ENCODE peak calls at places on chromosomes 2 and 18, in four cellular contexts. One of them, this sample, is unnamed.

GRCh38 chr2:31382452-31383120 is 32.0 kb downstream of the XDH start:
- DNase-seq in colonic mucosa: no peak
- DNase-seq in fibroblast of lung: peak; percentile 64
- DNase-seq in heart left ventricle: no peak
- DNase-seq in this sample: no peak

GRCh38 chr2:181426687-181427086 is 30.5 kb upstream of the ITGA4 start:
- DNase-seq in colonic mucosa: no peak
- DNase-seq in fibroblast of lung: no peak
- DNase-seq in heart left ventricle: no peak
- DNase-seq in this sample: no peak

GRCh38 chr2:233422050-233422639 is 67.9 kb downstream of the DGKD start:
- DNase-seq in colonic mucosa: peak; percentile 89
- DNase-seq in fibroblast of lung: no peak
- DNase-seq in heart left ventricle: no peak
- DNase-seq in this sample: peak; percentile 94

GRCh38 chr2:208146006-208146405 is at the start of gene CRYGB:
- DNase-seq in colonic mucosa: no peak
- DNase-seq in fibroblast of lung: no peak
- DNase-seq in heart left ventricle: no peak
- DNase-seq in this sample: no peak

GRCh38 chr18:808086-808485 is 4.0 kb downstream of the YES1 start:
- DNase-seq in colonic mucosa: no peak
- DNase-seq in fibroblast of lung: peak; percentile 47
- DNase-seq in heart left ventricle: no peak
- DNase-seq in this sample: no peak

GRCh38 chr2:179837408-179837807 is 24.0 kb downstream of the ZNF385B start:
- DNase-seq in colonic mucosa: no peak
- DNase-seq in fibroblast of lung: peak; percentile 85
- DNase-seq in heart left ventricle: no peak
- DNase-seq in this sample: no peak

GRCh38 chr18:8994603-8995002 is 107.9 kb upstream of the NDUFV2 start:
- DNase-seq in colonic mucosa: no peak
- DNase-seq in fibroblast of lung: peak; percentile 51
- DNase-seq in heart left ventricle: no peak
- DNase-seq in this sample: no peak

GRCh38 chr2:105427485-105427884 is 28.6 kb upstream of the FHL2 start:
- DNase-seq in colonic mucosa: no peak
- DNase-seq in fibroblast of lung: no peak
- DNase-seq in heart left ventricle: no peak
- DNase-seq in this sample: no peak

GRCh38 chr2:201130524-201131186 is 14.7 kb downstream of the CFLAR start:
- DNase-seq in colonic mucosa: no peak
- DNase-seq in fibroblast of lung: peak; percentile 94
- DNase-seq in heart left ventricle: peak; percentile 56
- DNase-seq in this sample: peak; percentile 55

GRCh38 chr18:55787674-55788073 is 199.7 kb upstream of the TCF4 start:
- DNase-seq in colonic mucosa: no peak
- DNase-seq in fibroblast of lung: no peak
- DNase-seq in heart left ventricle: no peak
- DNase-seq in this sample: no peak

GRCh38 chr2:110166246-110166645 is 38.6 kb downstream of the NPHP1 start:
- DNase-seq in colonic mucosa: no peak
- DNase-seq in fibroblast of lung: peak; percentile 28
- DNase-seq in heart left ventricle: no peak
- DNase-seq in this sample: no peak

GRCh38 chr2:236675051-236675450 is 105.4 kb downstream of the ACKR3 start:
- DNase-seq in colonic mucosa: no peak
- DNase-seq in fibroblast of lung: peak; percentile 87
- DNase-seq in heart left ventricle: no peak
- DNase-seq in this sample: no peak

GRCh38 chr2:66370824-66371223 is 64.1 kb upstream of the MEIS1 start:
- DNase-seq in colonic mucosa: no peak
- DNase-seq in fibroblast of lung: peak; percentile 4
- DNase-seq in heart left ventricle: no peak
- DNase-seq in this sample: no peak

DNA sequence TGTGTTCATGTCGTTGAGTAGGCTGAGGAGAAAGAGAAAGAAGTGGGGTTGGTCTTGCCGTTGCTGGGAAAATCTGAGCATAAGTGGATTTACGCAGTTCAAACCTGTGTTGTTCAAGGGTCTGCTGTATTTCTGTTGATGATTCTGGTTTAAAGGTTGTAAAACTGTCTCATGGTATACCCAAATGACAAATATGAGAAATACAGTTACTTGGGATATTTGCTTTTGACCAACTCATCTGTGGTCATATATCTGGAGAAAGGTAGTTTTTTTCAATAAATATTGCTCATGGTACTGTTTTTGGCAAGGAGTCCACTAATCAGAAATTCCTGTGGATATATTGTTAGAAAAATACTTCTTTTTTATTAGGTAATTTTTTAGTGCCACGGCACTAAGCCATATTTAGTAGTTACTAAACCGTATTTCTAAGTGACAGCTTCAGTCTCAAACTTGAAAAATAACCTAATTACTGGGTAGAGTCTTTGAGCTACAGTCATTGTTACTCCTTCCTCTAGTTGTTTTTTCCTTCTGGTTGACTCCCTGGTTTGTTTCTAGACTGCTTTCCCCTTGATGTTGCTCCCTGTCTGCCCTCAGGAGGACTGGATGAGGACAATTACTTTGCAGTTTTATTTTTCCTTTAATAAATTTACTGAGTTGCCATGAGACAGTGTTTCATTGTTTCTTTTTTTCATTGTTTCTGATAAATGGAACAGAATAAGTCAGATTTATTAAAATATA is 31.5 kb downstream of the MOB4 start:
- DNase-seq in colonic mucosa: no peak
- DNase-seq in fibroblast of lung: no peak
- DNase-seq in heart left ventricle: no peak
- DNase-seq in this sample: no peak
- H3K36me3 ChIP-seq in colonic mucosa: peaks cover 15% of the 10 kb centered on the region
- H3K36me3 ChIP-seq in fibroblast of lung: peaks cover 4% of the 10 kb centered on the region
- H3K36me3 ChIP-seq in heart left ventricle: peaks cover 53% of the 10 kb centered on the region
- H3K36me3 ChIP-seq in this sample: peaks cover 73% of the 10 kb centered on the region

DNA sequence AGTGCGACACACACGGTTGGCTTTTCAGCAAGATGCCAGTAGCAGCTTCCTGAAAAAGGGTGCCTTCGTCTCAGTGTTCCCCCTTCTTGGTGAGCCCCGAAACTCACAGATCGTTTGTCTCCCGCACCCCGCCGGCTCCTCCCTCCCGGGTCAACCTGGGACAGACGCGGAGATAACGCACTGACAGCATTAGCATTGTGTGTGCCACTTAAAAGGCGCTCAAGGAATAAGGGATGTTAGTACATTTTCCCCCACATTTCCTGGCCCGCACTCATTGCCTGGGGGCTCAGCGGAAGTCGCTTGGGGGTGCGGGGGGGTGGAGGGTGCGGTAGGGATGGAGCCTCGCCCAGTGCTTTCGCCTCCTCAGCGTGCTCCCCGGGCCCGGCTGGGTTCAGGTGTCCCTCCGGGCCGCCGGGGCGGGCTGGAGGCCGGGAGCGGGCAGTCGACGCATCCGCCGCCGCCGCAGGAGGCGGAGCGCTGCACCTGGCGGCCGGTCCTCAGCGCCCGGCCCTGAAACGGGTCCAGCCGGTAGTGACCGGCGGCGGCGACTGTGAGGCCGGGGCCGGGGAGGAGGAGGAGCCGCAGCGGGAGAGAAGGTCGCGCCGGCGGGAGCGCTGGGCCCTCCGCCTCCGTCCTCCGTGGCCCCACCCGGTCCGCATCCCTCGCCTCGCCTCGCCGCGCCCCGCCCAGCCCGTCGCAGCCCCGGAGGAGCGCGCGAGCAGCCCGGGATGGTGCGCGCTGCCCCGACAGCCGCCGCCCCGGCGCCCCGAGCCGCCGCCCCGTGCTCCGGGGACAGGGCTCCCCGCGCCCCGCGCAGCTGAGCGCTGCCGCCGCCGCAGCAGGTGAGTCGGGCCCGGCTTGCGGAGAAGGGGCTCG is at the start of gene MFSD6:
- DNase-seq in colonic mucosa: peak; percentile 76
- DNase-seq in fibroblast of lung: no peak
- DNase-seq in heart left ventricle: peak; percentile 63
- DNase-seq in this sample: peak; percentile 55
- H3K27me3 ChIP-seq in colonic mucosa: no peaks in the 10 kb centered on the region
- H3K27me3 ChIP-seq in fibroblast of lung: peaks cover 3% of the 10 kb centered on the region
- H3K27me3 ChIP-seq in heart left ventricle: no peaks in the 10 kb centered on the region
- H3K27me3 ChIP-seq in this sample: no peaks in the 10 kb centered on the region

DNA sequence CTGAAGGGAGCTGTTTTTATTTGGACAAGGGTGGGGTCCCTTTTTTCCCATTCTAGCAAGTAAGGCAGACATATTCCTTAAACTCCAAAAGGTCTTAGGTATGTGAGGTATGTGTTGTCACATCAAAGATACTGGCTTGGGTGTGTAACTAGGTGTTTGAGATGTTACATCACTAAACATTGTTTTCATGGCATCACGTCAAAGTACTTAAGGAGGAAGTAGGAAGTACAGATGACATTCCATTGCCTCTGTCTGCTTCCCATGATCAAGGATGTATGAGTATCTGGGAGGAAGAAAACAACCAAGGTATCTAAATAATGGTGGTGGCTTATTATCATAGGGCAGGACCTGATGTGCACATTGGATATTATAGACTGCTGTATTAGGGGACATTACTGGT is 39.3 kb downstream of the CD302 start:
- DNase-seq in colonic mucosa: no peak
- DNase-seq in fibroblast of lung: peak; percentile 61
- DNase-seq in heart left ventricle: no peak
- DNase-seq in this sample: no peak
- H3K36me3 ChIP-seq in colonic mucosa: peaks cover 6% of the 10 kb centered on the region
- H3K36me3 ChIP-seq in fibroblast of lung: peaks cover 2% of the 10 kb centered on the region
- H3K36me3 ChIP-seq in heart left ventricle: peaks cover 18% of the 10 kb centered on the region
- H3K36me3 ChIP-seq in this sample: peaks cover 85% of the 10 kb centered on the region

GRCh38 chr2:222017232-222017631 is 281.6 kb downstream of the PAX3 start:
- DNase-seq in colonic mucosa: no peak
- DNase-seq in fibroblast of lung: no peak
- DNase-seq in heart left ventricle: no peak
- DNase-seq in this sample: no peak

GRCh38 chr2:222013889-222014288 is 284.9 kb downstream of the PAX3 start:
- DNase-seq in colonic mucosa: no peak
- DNase-seq in fibroblast of lung: no peak
- DNase-seq in heart left ventricle: no peak
- DNase-seq in this sample: no peak
- H3K27me3 ChIP-seq in colonic mucosa: no peaks in the 10 kb centered on the region
- H3K27me3 ChIP-seq in fibroblast of lung: no peaks in the 10 kb centered on the region
- H3K27me3 ChIP-seq in heart left ventricle: no peaks in the 10 kb centered on the region
- H3K27me3 ChIP-seq in this sample: no peaks in the 10 kb centered on the region

GRCh38 chr2:178491612-178492011 is 11.4 kb downstream of the PLEKHA3 start:
- DNase-seq in colonic mucosa: no peak
- DNase-seq in fibroblast of lung: no peak
- DNase-seq in heart left ventricle: no peak
- DNase-seq in this sample: no peak
- H3K36me3 ChIP-seq in colonic mucosa: no peaks in the 10 kb centered on the region
- H3K36me3 ChIP-seq in fibroblast of lung: peaks cover 6% of the 10 kb centered on the region
- H3K36me3 ChIP-seq in heart left ventricle: peaks cover 55% of the 10 kb centered on the region
- H3K36me3 ChIP-seq in this sample: peaks cover 72% of the 10 kb centered on the region

DNA sequence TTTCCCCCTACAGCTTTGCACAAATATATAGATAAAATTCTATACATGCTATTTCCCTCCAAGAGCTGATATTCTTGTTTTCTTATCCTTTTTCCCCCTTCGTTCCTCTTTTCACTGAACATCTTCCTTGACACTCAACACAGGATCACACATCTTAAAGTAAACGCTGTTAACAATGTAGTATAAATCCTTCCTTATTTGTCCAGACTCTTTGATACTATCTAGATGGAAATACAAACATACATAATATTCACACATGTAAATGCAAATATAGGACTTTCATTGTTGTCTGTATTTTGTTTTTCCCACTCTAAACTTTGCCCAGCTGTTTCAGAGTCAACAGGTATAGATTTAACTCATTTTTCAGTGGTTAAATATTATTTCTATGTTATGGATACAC is 3.0 kb upstream of the TACR1 start:
- DNase-seq in colonic mucosa: no peak
- DNase-seq in fibroblast of lung: no peak
- DNase-seq in heart left ventricle: no peak
- DNase-seq in this sample: no peak
- H3K27me3 ChIP-seq in colonic mucosa: peaks cover 46% of the 10 kb centered on the region
- H3K27me3 ChIP-seq in fibroblast of lung: peaks cover 16% of the 10 kb centered on the region
- H3K27me3 ChIP-seq in heart left ventricle: peaks cover 5% of the 10 kb centered on the region
- H3K27me3 ChIP-seq in this sample: peaks cover 19% of the 10 kb centered on the region

This sample was measured in CD4-positive, CD25-positive, alpha-beta regulatory T cell.